ENCODE peak calls at places on chromosomes 13 and 19, in seven cellular contexts. T is T follicular helper cell, E is frontal cortex, D is left colon, F is ACHN, A is NCI-H774, N is NCI-H1694 treated with DMSO at 0.1 percent for 48 hours. S is an unnamed sample.

GRCh38 chr19:33247441-33247819 is 21.8 kb upstream of the SLC7A10 start:
- DNase-seq in T (no peak), E (no peak), D (no peak), F (no peak), A (no peak), N (no peak), S (no peak)

GRCh38 chr19:37905936-37906867 is at the start of gene WDR87:
- DNase-seq in T (peak; percentile 29), E (peak; percentile 44), D (peak; percentile 56), F (peak; percentile 27), A (peak; percentile 76), N (peak; percentile 62), S (peak; percentile 46)

GRCh38 chr13:72726721-72727416 is 560 bp downstream of the MZT1 start:
- DNase-seq in T (peak; percentile 16), E (peak; percentile 2), D (peak; percentile 51), F (peak; percentile 49), A (peak; percentile 11), N (peak; percentile 50), S (peak; percentile 69)

GRCh38 chr13:48214519-48215121 is 18.4 kb upstream of the ITM2B start:
- DNase-seq in T (no peak), E (no peak), D (no peak), F (peak; percentile 42), A (no peak), N (no peak), S (no peak)

GRCh38 chr13:105774739-105775460 is 760.6 kb downstream of the EFNB2 start:
- DNase-seq in T (no peak), E (no peak), D (no peak), F (peak; percentile 97), A (no peak), N (no peak), S (no peak)

GRCh38 chr13:83796364-83796763 is 85.9 kb downstream of the SLITRK1 start:
- DNase-seq in T (no peak), E (no peak), D (no peak), F (no peak), A (no peak), N (no peak), S (no peak)

GRCh38 chr13:42660367-42660965 is 86.5 kb downstream of the TNFSF11 start:
- DNase-seq in T (no peak), E (no peak), D (no peak), F (no peak), A (no peak), N (peak; percentile 3), S (no peak)

GRCh38 chr19:10096615-10096963 is 5.9 kb downstream of the ANGPTL6 start:
- DNase-seq in T (no peak), E (no peak), D (no peak), F (no peak), A (no peak), N (no peak), S (peak; percentile 53)

GRCh38 chr19:12785431-12786011 is 5.8 kb upstream of the JUNB start:
- DNase-seq in T (no peak), E (no peak), D (no peak), F (no peak), A (no peak), N (no peak), S (peak; percentile 53)

GRCh38 chr19:37988758-37989635 is 82.0 kb downstream of the SIPA1L3 start:
- DNase-seq in T (no peak), E (no peak), D (no peak), F (no peak), A (no peak), N (no peak), S (no peak)

GRCh38 chr19:7987084-7987768 is 18.2 kb downstream of the ELAVL1 start:
- DNase-seq in T (no peak), E (no peak), D (no peak), F (no peak), A (no peak), N (no peak), S (no peak)